ENCODE peak calls at places on chromosome 10, in eight cellular contexts. I, Y, Z, T, D, H, E and G are unnamed samples.

GRCh38 chr10:63164045-63164722 is 31.1 kb downstream of the NRBF2 start:
- DNase-seq in I (no peak), Y (no peak), Z (no peak), T (no peak), D (no peak), H (no peak), E (no peak), G (no peak)

GRCh38 chr10:86312701-86313270 is 53.8 kb downstream of the GRID1 start:
- DNase-seq in I (no peak), Y (no peak), Z (no peak), T (no peak), D (no peak), H (peak), E (peak), G (no peak)

GRCh38 chr10:99854860-99855259 is 72.4 kb downstream of the ABCC2 start:
- DNase-seq in I (no peak), Y (no peak), Z (peak), T (peak), D (peak), H (peak), E (peak), G (no peak)

GRCh38 chr10:32007026-32007425 is 49.2 kb downstream of the KIF5B start:
- DNase-seq in I (no peak), Y (no peak), Z (no peak), T (no peak), D (no peak), H (no peak), E (no peak), G (no peak)

GRCh38 chr10:72355214-72355555 is 466 bp upstream of the DNAJB12 start:
- DNase-seq in I (no peak), Y (no peak), Z (no peak), T (no peak), D (no peak), H (no peak), E (no peak), G (no peak)

GRCh38 chr10:47409866-47410256 is 25.8 kb upstream of the ZNF488 start:
- DNase-seq in I (no peak), Y (no peak), Z (no peak), T (no peak), D (no peak), H (no peak), E (no peak), G (no peak)

GRCh38 chr10:19788075-19788686 is 28.1 kb upstream of the PLXDC2 start:
- DNase-seq in I (no peak), Y (peak), Z (peak), T (peak), D (peak), H (peak), E (peak), G (peak)

GRCh38 chr10:482036-482435 is 207.4 kb downstream of the DIP2C start:
- DNase-seq in I (no peak), Y (peak), Z (no peak), T (no peak), D (no peak), H (no peak), E (no peak), G (no peak)

GRCh38 chr10:8158439-8159071 is 104.1 kb downstream of the GATA3 start:
- DNase-seq in I (no peak), Y (no peak), Z (peak), T (no peak), D (no peak), H (no peak), E (no peak), G (no peak)

GRCh38 chr10:15279236-15279635 is 91.9 kb downstream of the FAM171A1 start:
- DNase-seq in I (no peak), Y (no peak), Z (no peak), T (no peak), D (no peak), H (no peak), E (no peak), G (no peak)

GRCh38 chr10:15280462-15280861 is 90.6 kb downstream of the FAM171A1 start:
- DNase-seq in I (no peak), Y (no peak), Z (no peak), T (no peak), D (no peak), H (no peak), E (no peak), G (no peak)

GRCh38 chr10:15280974-15281373 is 90.1 kb downstream of the FAM171A1 start:
- DNase-seq in I (no peak), Y (no peak), Z (no peak), T (peak), D (no peak), H (no peak), E (no peak), G (no peak)

DNA sequence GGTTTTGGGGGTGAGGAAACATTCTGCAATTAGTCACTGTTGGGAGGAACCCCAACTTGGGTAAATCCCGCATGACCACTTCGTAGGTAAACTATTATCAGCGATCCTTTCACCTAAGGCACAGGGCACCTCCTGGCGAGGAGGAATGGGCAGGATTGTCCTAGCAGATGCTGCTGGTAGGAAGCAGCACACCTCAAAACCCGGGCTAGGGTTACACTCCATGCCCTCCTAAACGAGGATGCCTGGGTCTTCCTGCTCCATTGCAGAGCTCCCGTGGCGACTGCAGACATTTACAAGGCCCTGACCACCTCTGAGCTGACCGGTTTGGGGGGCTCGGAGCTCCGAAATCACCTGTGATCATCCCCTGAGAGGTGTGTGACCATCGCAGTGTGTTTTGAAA is 92.3 kb downstream of the FAM171A1 start:
- DNase-seq in I (no peak), Y (no peak), Z (no peak), T (no peak), D (no peak), H (no peak), E (no peak), G (no peak)
- H3K27ac ChIP-seq in I (no peak), Y (no peak), Z (no peak), T (no peak), D (no peak), H (no peak), E (no peak), G (no peak)

DNA sequence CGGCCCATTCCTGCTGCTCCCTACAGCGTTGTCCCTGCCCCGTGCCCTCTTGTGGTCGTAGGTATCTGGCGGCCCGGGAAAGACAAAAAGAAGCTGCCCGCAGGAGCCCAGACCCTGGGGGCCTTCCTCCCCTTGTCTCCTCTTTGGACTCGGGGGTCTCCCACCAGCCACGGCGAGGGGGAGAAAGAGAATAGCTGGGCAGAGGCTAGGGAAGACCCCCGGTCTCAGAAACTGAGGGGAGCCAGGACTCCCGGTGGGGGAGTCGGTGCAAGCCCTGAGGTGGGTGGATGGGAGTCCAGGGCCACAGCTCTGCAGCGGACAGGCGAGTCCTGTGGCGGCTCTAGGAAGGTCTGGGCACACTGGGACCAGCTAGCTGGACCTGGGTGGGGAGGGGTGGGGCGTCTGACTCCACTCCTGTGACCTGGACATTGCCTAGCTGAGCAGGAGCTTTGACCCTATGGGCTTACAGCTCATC is 1.3 kb upstream of the SH2D4B start:
- DNase-seq in I (no peak), Y (peak), Z (no peak), T (no peak), D (no peak), H (no peak), E (no peak), G (no peak)
- H3K27ac ChIP-seq in I (peak), Y (peak), Z (no peak), T (no peak), D (no peak), H (no peak), E (no peak), G (no peak)

DNA sequence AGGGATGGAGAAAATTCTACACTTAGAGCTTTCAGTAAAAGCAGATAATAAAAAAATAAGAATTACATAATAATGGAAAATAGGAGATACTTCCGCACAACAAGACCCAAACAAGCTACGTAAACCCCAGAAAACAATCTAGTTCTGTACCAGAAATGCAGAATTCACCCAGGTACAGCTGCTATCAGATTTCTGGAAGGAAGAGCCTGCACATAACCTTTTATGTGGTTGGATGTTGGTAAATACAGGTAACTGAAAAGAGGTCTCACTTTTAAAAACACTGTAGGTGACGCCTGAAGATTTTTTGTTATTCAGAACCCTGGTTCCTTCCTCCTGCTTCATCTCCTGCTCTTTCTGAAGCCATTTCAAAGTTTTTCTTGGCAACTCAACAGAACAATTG is 29.9 kb downstream of the PANK1 start:
- DNase-seq in I (no peak), Y (no peak), Z (no peak), T (no peak), D (no peak), H (no peak), E (no peak), G (no peak)
- H3K27ac ChIP-seq in I (no peak), Y (no peak), Z (no peak), T (no peak), D (no peak), H (no peak), E (no peak), G (no peak)

DNA sequence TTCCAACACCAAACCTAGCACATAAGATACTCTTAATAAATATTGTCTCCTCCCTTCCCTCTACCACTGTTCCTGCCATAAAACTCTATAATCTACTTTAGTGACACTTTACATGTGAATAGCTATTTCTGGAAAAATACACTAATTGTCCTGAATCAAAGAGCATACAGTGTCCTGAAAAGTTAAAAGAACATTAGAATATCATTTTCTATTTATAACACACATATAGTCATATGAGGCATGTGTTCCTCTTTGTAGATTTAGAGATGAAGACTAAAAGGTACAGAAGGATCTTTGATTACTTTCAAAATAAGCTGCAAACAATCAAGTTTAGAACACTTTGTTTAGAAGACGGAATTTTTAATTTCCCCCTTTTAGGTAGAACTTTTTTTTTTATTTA is 13.6 kb downstream of the NCOA4 start:
- DNase-seq in I (no peak), Y (no peak), Z (no peak), T (no peak), D (no peak), H (no peak), E (no peak), G (no peak)
- H3K27ac ChIP-seq in I (no peak), Y (peak), Z (no peak), T (no peak), D (no peak), H (no peak), E (no peak), G (no peak)

GRCh38 chr10:110758898-110759297 is 112.8 kb upstream of the PDCD4 start:
- DNase-seq in I (no peak), Y (peak), Z (peak), T (no peak), D (peak), H (no peak), E (peak), G (no peak)

GRCh38 chr10:110758128-110758527 is 113.6 kb upstream of the PDCD4 start:
- DNase-seq in I (no peak), Y (no peak), Z (no peak), T (no peak), D (no peak), H (no peak), E (no peak), G (no peak)

GRCh38 chr10:110756886-110757285 is 112.8 kb downstream of the RBM20 start:
- DNase-seq in I (no peak), Y (no peak), Z (no peak), T (no peak), D (peak), H (no peak), E (no peak), G (no peak)

GRCh38 chr10:110757563-110757962 is 113.4 kb downstream of the RBM20 start:
- DNase-seq in I (no peak), Y (no peak), Z (no peak), T (no peak), D (no peak), H (no peak), E (no peak), G (no peak)

DNA sequence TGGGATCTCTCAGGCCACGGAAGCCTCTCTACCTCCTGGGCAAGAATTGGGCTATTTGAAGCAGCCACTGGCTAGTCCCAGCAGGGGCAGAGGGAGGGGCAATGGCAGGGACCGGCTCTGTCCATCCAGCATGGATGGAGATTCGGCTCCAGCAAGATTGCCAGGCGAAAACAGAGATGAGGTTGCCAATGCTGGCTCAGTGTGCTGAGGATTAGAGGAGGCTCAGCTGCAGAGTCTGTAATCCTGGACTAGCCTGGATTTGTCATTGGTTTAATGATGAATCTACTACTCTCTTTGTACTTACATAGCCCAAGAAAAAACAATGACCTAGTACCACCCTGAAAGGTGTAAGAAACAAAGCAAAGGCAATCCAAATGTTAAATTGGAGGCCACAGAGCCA is 112.2 kb upstream of the PDCD4 start:
- DNase-seq in I (no peak), Y (no peak), Z (no peak), T (no peak), D (no peak), H (no peak), E (no peak), G (no peak)
- H3K27ac ChIP-seq in I (peak), Y (peak), Z (peak), T (no peak), D (peak), H (no peak), E (no peak), G (no peak)

GRCh38 chr10:77482072-77482471 is 155.5 kb downstream of the KCNMA1 start:
- DNase-seq in I (no peak), Y (no peak), Z (no peak), T (no peak), D (no peak), H (no peak), E (no peak), G (no peak)
- H3K27ac ChIP-seq in I (no peak), Y (no peak), Z (no peak), T (no peak), D (no peak), H (no peak), E (no peak), G (no peak)

DNA sequence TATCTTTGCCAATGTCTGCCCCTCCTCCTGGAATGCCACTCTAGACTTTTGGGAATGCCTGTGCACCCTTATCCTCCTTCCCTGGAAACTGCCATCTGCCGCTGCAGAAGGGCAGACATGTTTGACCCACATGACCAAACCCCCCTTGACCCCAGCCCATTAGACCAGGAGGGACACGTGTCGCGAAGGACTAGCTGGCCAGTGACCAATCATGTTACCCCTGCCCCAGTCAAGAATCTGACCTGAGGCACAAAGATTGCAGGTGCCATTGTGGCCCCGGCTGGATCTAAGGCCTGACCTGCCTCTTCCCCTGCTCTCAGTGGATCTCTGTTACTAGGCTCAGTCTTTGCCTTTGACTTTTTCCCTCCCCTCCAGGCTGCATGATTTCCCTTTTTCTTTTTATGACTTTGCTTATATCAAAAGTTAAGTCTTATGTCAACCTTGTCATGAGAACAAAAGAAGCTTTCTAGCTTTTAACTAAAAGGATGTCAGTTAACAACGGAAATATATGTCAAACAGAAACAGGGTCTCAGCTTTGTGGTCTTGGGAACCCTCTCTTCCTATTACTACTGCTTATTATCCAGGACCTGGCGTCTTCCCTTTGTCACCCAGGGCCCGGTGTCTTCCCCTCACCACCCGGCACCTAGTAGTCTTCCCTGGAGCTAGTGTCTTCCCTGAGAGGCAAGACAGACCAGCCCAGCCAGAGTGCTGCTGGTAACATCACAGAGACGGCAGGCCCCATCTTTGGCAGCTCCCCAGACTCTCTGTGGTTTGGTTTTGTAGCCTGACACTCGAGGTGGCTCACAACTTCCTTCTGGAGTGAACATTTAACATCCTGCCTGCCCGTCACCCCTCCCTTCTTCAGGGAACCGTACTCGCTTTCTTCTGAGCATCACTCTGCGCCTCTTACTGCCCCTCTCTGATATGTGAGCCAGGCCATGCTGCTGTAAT is 24.4 kb upstream of the PPIF start:
- DNase-seq in I (peak), Y (peak), Z (peak), T (no peak), D (no peak), H (no peak), E (no peak), G (no peak)
- H3K27ac ChIP-seq in I (peak), Y (no peak), Z (peak), T (no peak), D (no peak), H (no peak), E (no peak), G (no peak)

GRCh38 chr10:126210051-126210651 is 178.1 kb downstream of the ADAM12 start:
- DNase-seq in I (no peak), Y (no peak), Z (no peak), T (no peak), D (no peak), H (no peak), E (no peak), G (no peak)
- H3K27ac ChIP-seq in I (no peak), Y (no peak), Z (peak), T (no peak), D (no peak), H (no peak), E (no peak), G (no peak)

GRCh38 chr10:116272497-116273221 is at the start of gene GFRA1:
- DNase-seq in I (no peak), Y (peak), Z (no peak), T (no peak), D (no peak), H (peak), E (peak), G (peak)

GRCh38 chr10:116270691-116271592 is 2.1 kb downstream of the GFRA1 start:
- DNase-seq in I (no peak), Y (no peak), Z (no peak), T (no peak), D (no peak), H (peak), E (peak), G (no peak)

GRCh38 chr10:116278832-116279231 is 5.8 kb upstream of the GFRA1 start:
- DNase-seq in I (no peak), Y (no peak), Z (peak), T (no peak), D (no peak), H (no peak), E (no peak), G (no peak)

GRCh38 chr10:116271593-116272496 is 1.2 kb downstream of the GFRA1 start:
- DNase-seq in I (no peak), Y (no peak), Z (no peak), T (no peak), D (no peak), H (peak), E (peak), G (no peak)

DNA sequence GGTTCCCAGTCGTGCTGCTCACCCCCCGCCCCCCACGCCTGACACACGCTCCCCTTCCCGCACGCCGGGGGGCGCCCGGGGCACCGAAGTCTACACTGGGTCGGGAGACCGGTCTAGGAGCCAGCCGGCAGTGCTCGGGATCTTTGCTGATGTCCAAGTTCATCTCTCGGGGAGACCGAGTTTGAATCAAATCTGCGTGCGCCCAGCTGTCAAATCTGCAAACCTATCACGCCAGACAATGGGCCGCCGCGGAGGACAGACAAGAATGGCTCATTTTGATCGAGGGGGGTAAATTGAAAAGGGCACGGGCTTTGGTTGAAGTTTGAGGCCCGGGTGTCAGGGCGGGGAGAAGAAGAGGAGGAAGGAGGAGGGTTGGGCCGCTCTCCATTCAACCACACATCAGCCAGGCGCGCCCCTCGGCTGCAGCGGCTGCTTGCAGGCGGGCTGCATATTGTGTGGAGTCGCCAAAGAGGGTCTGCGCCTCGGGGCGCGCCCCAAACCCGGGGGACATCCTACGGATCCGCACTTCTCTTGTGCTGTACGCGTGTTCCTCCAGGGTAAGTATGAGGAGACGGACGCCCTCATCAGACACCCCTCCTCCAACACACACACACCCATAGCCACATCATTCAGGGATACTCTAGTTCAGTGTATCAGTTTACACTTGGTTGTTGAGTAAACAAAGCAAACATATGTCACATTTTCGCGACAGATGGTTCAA is 1.3 kb upstream of the GFRA1 start:
- DNase-seq in I (no peak), Y (no peak), Z (no peak), T (no peak), D (no peak), H (peak), E (peak), G (peak)
- H3K27ac ChIP-seq in I (peak), Y (no peak), Z (no peak), T (no peak), D (no peak), H (no peak), E (no peak), G (no peak)

GRCh38 chr10:96309631-96310358 is 5.6 kb downstream of the DNTT start:
- DNase-seq in I (no peak), Y (no peak), Z (no peak), T (no peak), D (no peak), H (no peak), E (peak), G (no peak)
- H3K27ac ChIP-seq in I (no peak), Y (peak), Z (no peak), T (no peak), D (no peak), H (no peak), E (peak), G (no peak)